ENCODE peak calls at places on chromosome 18, in four cellular contexts. U is mesendoderm, P is IMR-90, I is H9. A is an unnamed sample.

GRCh38 chr18:32343634-32344033 is 127.0 kb downstream of the GAREM1 start:
- DNase-seq in U (no peak), P (no peak), I (no peak), A (no peak)

GRCh38 chr18:46211816-46212215 is 107.6 kb downstream of the HAUS1 start:
- DNase-seq in P (peak), U (no peak), I (no peak), A (no peak)

GRCh38 chr18:55908790-55909408 is 320.9 kb upstream of the TCF4 start:
- DNase-seq in I (no peak), P (peak), U (no peak), A (no peak)

GRCh38 chr18:2002178-2002577 is 569.1 kb downstream of the METTL4 start:
- DNase-seq in U (peak), P (no peak), I (peak), A (no peak)

GRCh38 chr18:79937103-79937860 is 14.2 kb downstream of the SLC66A2 start:
- DNase-seq in I (peak), U (no peak), P (no peak), A (no peak)

GRCh38 chr18:45106331-45106774 is 425.7 kb downstream of the SETBP1 start:
- DNase-seq in U (no peak), I (no peak), P (no peak), A (no peak)

GRCh38 chr18:53153281-53153680 is 813.3 kb downstream of the DCC start:
- DNase-seq in I (peak), U (peak), P (no peak), A (peak)

GRCh38 chr18:55500316-55501086 is 87.5 kb downstream of the TCF4 start:
- DNase-seq in U (no peak), P (peak), I (no peak), A (no peak)

GRCh38 chr18:43465483-43465882 is 188.2 kb upstream of the SYT4 start:
- DNase-seq in I (no peak), U (peak), P (no peak), A (no peak)

GRCh38 chr18:50622320-50622719 is 62.4 kb downstream of the MAPK4 start:
- DNase-seq in P (no peak), I (no peak), U (no peak), A (no peak)

GRCh38 chr18:58043452-58044369 is at the start of gene NEDD4L:
- DNase-seq in U (peak), P (peak), I (peak), A (no peak)

GRCh38 chr18:31992836-31993575 is 25.6 kb upstream of the RNF125 start:
- DNase-seq in U (peak), P (no peak), I (peak), A (peak)

GRCh38 chr18:9428862-9429661 is 46.3 kb upstream of the RALBP1 start:
- DNase-seq in U (no peak), I (no peak), P (no peak), A (no peak)
- H4K5ac ChIP-seq in U (no peak), I (no peak), P (no peak), A (no peak)

GRCh38 chr18:78237864-78238263 is 741.8 kb upstream of the SALL3 start:
- DNase-seq in P (no peak), U (no peak), I (no peak), A (no peak)

GRCh38 chr18:78239090-78239457 is 740.5 kb upstream of the SALL3 start:
- DNase-seq in U (no peak), I (no peak), P (no peak), A (no peak)

GRCh38 chr18:78240867-78241266 is 738.8 kb upstream of the SALL3 start:
- DNase-seq in I (no peak), P (no peak), U (peak), A (no peak)

GRCh38 chr18:78240091-78240490 is 739.5 kb upstream of the SALL3 start:
- DNase-seq in I (no peak), P (no peak), U (no peak), A (no peak)

DNA sequence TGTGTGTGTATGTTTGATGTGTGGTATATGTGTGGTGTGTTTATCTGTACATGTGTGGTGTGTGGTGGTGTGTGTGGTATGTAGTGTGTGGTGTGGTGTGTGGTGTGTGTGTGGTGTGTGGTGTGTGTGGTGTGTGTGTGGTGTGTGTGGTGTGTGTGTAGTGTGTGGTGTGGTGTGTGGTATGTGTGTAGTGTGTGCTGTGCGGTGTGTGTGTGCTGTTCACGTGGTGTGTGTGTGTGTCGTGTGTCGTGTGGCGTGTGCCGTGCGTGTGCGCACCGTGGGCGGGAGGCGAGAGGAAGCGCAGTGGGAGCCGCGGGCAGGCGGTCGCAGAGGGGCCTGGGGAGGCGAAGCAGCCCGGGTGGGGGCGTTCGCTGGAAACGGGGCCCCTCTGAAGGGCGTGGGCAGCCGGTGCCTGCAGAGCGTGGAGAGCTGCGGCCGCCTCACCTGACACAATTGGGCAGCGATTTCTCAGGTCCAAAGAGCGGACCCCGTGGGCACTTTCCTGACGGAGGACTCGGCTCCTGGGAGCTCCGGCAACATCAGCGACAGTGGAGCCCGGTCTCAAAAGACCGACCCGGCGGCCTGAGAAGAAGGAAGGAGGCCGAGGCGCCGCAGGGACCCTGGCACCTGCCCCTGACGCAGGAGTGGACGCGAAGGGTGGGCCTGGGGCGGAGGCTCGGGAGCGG is 741.1 kb upstream of the SALL3 start:
- DNase-seq in P (no peak), U (peak), I (peak), A (no peak)
- H3K18ac ChIP-seq in P (no peak), U (no peak), I (no peak), A (no peak)

GRCh38 chr18:34760444-34760843 is 50.3 kb downstream of the DTNA start:
- DNase-seq in P (no peak), I (no peak), U (no peak), A (no peak)
- H4K5ac ChIP-seq in P (no peak), I (no peak), U (no peak), A (no peak)

GRCh38 chr18:34913837-34914755 is 127.1 kb upstream of the MAPRE2 start:
- DNase-seq in U (peak), I (no peak), P (peak), A (no peak)
- H3K18ac ChIP-seq in U (peak), I (no peak), P (peak), A (no peak)

DNA sequence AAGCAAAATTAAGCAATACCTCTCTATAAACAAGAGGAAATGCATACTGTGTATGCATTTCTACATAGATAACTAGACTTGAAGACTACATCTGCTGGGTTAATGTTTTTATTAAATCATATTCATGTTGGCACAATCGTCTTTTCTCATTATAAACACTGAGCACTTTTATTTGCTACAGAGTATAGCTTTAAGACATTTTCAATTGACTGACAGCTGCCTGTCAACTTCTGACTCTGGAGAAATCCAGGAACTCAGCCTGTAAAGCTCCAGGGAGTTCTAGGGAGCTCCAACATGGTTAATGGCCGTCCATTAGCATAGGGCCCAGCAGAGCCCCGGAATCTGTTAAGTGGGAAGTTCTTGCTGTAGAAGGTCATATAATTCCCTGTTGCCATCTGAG is 243.3 kb upstream of the ZNF521 start:
- DNase-seq in I (no peak), P (no peak), U (peak), A (no peak)
- H4K5ac ChIP-seq in I (no peak), P (no peak), U (no peak), A (no peak)

A was measured in H1.